ENCODE peak calls at places on chromosomes 5 and 9, in seven cellular contexts. E is body of pancreas, Z is IMR-90, V is Panc1, O is A673, I is lung, F is psoas muscle. G is an unnamed sample.

GRCh38 chr9:86369810-86370209 is 15.6 kb upstream of the TUT7 start:
- DNase-seq in E (no peak), Z (no peak), V (no peak), O (no peak), I (no peak), F (no peak), G (no peak)

GRCh38 chr9:7536310-7536939 is 263.2 kb downstream of the DMAC1 start:
- DNase-seq in E (peak; percentile 35), Z (peak; percentile 56), V (peak; percentile 13), O (peak; percentile 70), I (peak; percentile 44), F (no peak), G (peak; percentile 71)

GRCh38 chr5:39185761-39186160 is 33.6 kb downstream of the FYB1 start:
- DNase-seq in E (no peak), Z (no peak), V (no peak), O (no peak), I (no peak), F (no peak), G (no peak)

GRCh38 chr5:61277190-61277589 is 54.9 kb upstream of the ZSWIM6 start:
- DNase-seq in E (no peak), Z (peak; percentile 64), V (no peak), O (peak; percentile 44), I (no peak), F (no peak), G (no peak)

GRCh38 chr9:1875921-1876448 is 139.2 kb upstream of the SMARCA2 start:
- DNase-seq in E (no peak), Z (no peak), V (no peak), O (no peak), I (no peak), F (no peak), G (no peak)

GRCh38 chr5:11904270-11904906 is at the start of gene CTNND2:
- DNase-seq in E (peak; percentile 74), Z (no peak), V (no peak), O (peak; percentile 39), I (peak; percentile 37), F (no peak), G (no peak)

GRCh38 chr5:59785701-59786100 is 107.8 kb downstream of the PDE4D start:
- DNase-seq in E (no peak), Z (no peak), V (no peak), O (no peak), I (no peak), F (no peak), G (no peak)

GRCh38 chr9:123343428-123344272 is 12.3 kb upstream of the CRB2 start:
- DNase-seq in E (no peak), Z (no peak), V (no peak), O (no peak), I (no peak), F (no peak), G (no peak)

GRCh38 chr5:116063950-116064349 is 20.9 kb upstream of the COMMD10 start:
- DNase-seq in E (no peak), Z (no peak), V (no peak), O (peak; percentile 58), I (no peak), F (no peak), G (no peak)

GRCh38 chr9:2026181-2026580 is 11.0 kb downstream of the SMARCA2 start:
- DNase-seq in E (no peak), Z (no peak), V (no peak), O (peak; percentile 63), I (no peak), F (no peak), G (no peak)

GRCh38 chr5:80920333-80920732 is 39.8 kb upstream of the RASGRF2 start:
- DNase-seq in E (no peak), Z (no peak), V (no peak), O (no peak), I (no peak), F (no peak), G (no peak)

GRCh38 chr5:171615201-171616001 is 170.2 kb upstream of the SMIM23 start:
- DNase-seq in E (no peak), Z (no peak), V (no peak), O (no peak), I (peak; percentile 57), F (peak; percentile 63), G (no peak)

GRCh38 chr9:92617951-92618510 is 51.9 kb downstream of the IPPK start:
- DNase-seq in E (no peak), Z (no peak), V (no peak), O (no peak), I (no peak), F (no peak), G (no peak)
- H3K27ac ChIP-seq in E (no peak overlapping the region), Z (no peak overlapping the region), V (no peak overlapping the region), O (no peak overlapping the region), I (no peak overlapping the region), F (no peak overlapping the region), G (peak overlapping the region; percentile 86)

GRCh38 chr9:38282756-38283155 is 109.7 kb upstream of the ALDH1B1 start:
- DNase-seq in E (no peak), Z (no peak), V (no peak), O (no peak), I (no peak), F (no peak), G (no peak)

GRCh38 chr9:38280251-38280800 is 112.2 kb upstream of the ALDH1B1 start:
- DNase-seq in E (no peak), Z (no peak), V (no peak), O (no peak), I (no peak), F (no peak), G (no peak)

GRCh38 chr9:38284039-38284767 is 108.3 kb upstream of the ALDH1B1 start:
- DNase-seq in E (no peak), Z (no peak), V (no peak), O (no peak), I (no peak), F (no peak), G (no peak)

GRCh38 chr9:38281196-38281595 is 111.3 kb upstream of the ALDH1B1 start:
- DNase-seq in E (no peak), Z (no peak), V (no peak), O (no peak), I (no peak), F (no peak), G (no peak)

GRCh38 chr9:38281917-38282316 is 110.6 kb upstream of the ALDH1B1 start:
- DNase-seq in E (peak; percentile 31), Z (no peak), V (no peak), O (no peak), I (no peak), F (no peak), G (no peak)
- H3K27ac ChIP-seq in E (no peak overlapping the region), Z (no peak overlapping the region), V (no peak overlapping the region), O (no peak overlapping the region), I (no peak overlapping the region), F (no peak overlapping the region), G (no peak overlapping the region)

GRCh38 chr9:35736201-35736633 is 3.8 kb downstream of the CREB3 start:
- DNase-seq in E (peak; percentile 68), Z (peak; percentile 79), V (no peak), O (peak; percentile 82), I (peak; percentile 70), F (peak; percentile 74), G (peak; percentile 46)
- H3K27ac ChIP-seq in E (no peak overlapping the region), Z (no peak overlapping the region), V (peak overlapping the region; percentile 51), O (no peak overlapping the region), I (no peak overlapping the region), F (peak overlapping the region; percentile 53), G (no peak overlapping the region)

DNA sequence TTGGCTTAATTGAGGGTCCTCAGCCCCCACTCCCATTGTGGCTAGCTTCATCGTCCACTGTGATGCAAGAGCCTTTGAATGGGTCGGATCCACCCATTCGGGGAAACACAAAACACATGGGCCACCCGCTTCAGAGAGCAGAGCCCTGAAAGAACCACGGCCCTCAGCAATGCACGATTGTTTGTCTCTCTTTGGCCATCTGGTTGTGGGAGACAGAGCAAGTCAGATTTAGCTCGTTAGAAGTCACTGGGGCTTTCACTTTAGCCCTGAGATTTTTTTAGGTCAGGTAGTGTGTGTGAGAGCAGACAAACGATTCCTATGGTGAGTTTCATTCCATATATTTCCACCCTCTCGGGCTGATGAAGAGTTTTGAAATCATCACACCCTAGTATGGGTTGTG is 12.9 kb upstream of the COL15A1 start:
- DNase-seq in E (no peak), Z (no peak), V (no peak), O (no peak), I (no peak), F (no peak), G (no peak)
- H3K27ac ChIP-seq in E (no peak overlapping the region), Z (no peak overlapping the region), V (no peak overlapping the region), O (no peak overlapping the region), I (no peak overlapping the region), F (no peak overlapping the region), G (no peak overlapping the region)

DNA sequence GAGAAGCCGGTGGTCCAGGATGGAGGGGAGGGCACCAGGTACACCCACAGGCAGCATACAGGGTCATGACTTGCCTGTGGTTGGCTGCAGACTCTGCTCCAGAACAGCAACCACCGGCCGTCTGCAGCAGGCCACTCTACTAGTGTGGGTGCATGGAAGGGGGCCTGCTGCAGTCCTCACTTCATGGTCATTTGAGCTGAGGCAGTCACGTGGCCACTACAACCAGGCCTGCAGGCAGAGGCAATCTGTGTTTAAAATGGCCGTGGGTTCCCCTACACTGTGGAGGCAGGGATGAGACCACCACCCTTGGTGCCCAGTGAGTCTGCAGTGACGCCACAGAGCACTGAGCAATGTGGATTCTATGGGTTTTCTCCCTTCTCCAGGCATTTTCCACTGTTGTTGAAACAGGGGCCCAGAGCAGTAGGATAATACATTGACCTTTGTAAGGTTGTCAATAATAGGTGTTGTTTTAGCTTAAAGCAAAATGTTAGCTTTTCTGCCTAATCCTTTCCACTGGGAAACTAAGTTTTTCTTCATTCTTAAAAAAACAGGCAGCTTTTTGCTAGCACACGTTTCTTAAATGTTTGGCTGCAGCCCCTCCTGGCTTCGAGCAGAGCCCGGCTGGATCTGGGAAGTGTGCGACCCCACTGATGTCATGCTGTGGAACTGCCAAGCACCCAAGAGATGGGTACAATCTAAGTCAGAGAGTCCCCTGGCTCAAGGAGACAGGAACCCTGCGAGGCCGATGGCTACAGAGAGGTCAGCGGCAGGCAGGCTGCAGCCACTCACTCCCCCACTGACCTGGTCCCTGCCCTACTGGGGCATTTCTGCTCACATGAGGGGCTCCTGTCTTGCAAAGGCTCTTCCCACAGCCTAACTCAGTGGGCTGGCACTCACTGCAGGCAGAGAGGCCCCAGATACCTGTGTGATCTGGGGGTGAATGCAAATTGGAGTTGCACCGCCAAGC is 21.2 kb downstream of the GADD45G start:
- DNase-seq in E (no peak), Z (no peak), V (no peak), O (no peak), I (no peak), F (no peak), G (no peak)
- H3K27ac ChIP-seq in E (no peak overlapping the region), Z (no peak overlapping the region), V (no peak overlapping the region), O (no peak overlapping the region), I (no peak overlapping the region), F (no peak overlapping the region), G (no peak overlapping the region)

G was measured in tibial nerve.